ENCODE peak calls at places on chromosome 16, in five cellular contexts. D is uterus, F is fibroblast of villous mesenchyme, B is GM23338, W is astrocyte of the spinal cord. Q is an unnamed sample.

GRCh38 chr16:84234656-84235285 is 5.0 kb downstream of the KCNG4 start:
- DNase-seq in W (peak; percentile 6), F (peak; percentile 3), B (no peak), D (peak; percentile 50), Q (no peak)

GRCh38 chr16:1610841-1611653 is 825 bp downstream of the IFT140 start:
- DNase-seq in B (no peak), F (peak; percentile 71), D (no peak), W (no peak), Q (no peak)

GRCh38 chr16:4660454-4661007 is 32.8 kb upstream of the NUDT16L1 start:
- DNase-seq in B (no peak), W (peak; percentile 68), D (peak; percentile 78), F (peak; percentile 39), Q (peak; percentile 66)

GRCh38 chr16:4521971-4522623 is 16.5 kb downstream of the CDIP1 start:
- DNase-seq in W (peak; percentile 53), D (no peak), B (peak; percentile 68), F (peak; percentile 43), Q (peak; percentile 58)

GRCh38 chr16:24538756-24539294 is 541 bp upstream of the RBBP6 start:
- DNase-seq in F (no peak), B (no peak), W (no peak), D (no peak), Q (no peak)

GRCh38 chr16:31221357-31222160 is 4.6 kb upstream of the PYDC1 start:
- DNase-seq in F (no peak), D (no peak), B (no peak), W (no peak), Q (no peak)

GRCh38 chr16:25553711-25554436 is 137.9 kb upstream of the HS3ST4 start:
- DNase-seq in B (no peak), W (no peak), F (peak; percentile 11), D (no peak), Q (peak; percentile 33)

GRCh38 chr16:69930117-69930776 is 20.9 kb upstream of the CLEC18A start:
- DNase-seq in W (peak; percentile 49), D (peak; percentile 71), F (peak; percentile 69), B (peak; percentile 90), Q (peak; percentile 79)

GRCh38 chr16:53369921-53370320 is 64.3 kb upstream of the RBL2 start:
- DNase-seq in B (no peak), F (peak; percentile 91), W (no peak), D (no peak), Q (no peak)

GRCh38 chr16:57360321-57360935 is 1.8 kb downstream of the CCL22 start:
- DNase-seq in B (no peak), W (no peak), D (no peak), F (no peak), Q (no peak)

GRCh38 chr16:75494696-75495601 is at the start of gene CHST6:
- DNase-seq in B (peak; percentile 91), W (peak; percentile 22), F (no peak), D (no peak), Q (peak; percentile 41)

GRCh38 chr16:24858219-24859041 is 12.7 kb downstream of the SLC5A11 start:
- DNase-seq in D (no peak), F (peak; percentile 61), W (peak; percentile 49), B (peak; percentile 84), Q (peak; percentile 87)

GRCh38 chr16:67429053-67429798 is 1.7 kb upstream of the HSD11B2 start:
- DNase-seq in F (no peak), D (no peak), W (no peak), B (no peak), Q (no peak)

GRCh38 chr16:31461921-31462804 is 2.9 kb downstream of the ARMC5 start:
- DNase-seq in W (no peak), B (no peak), D (peak; percentile 18), F (no peak), Q (no peak)

GRCh38 chr16:28845173-28846079 is 722 bp downstream of the TUFM start:
- DNase-seq in B (peak; percentile 61), D (no peak), F (peak; percentile 17), W (peak; percentile 18), Q (peak; percentile 69)

GRCh38 chr16:19375561-19376158 is 42.0 kb upstream of the TMC5 start:
- DNase-seq in D (peak; percentile 21), F (peak; percentile 66), B (peak; percentile 67), W (peak; percentile 57), Q (peak; percentile 65)

GRCh38 chr16:10619271-10619849 is 39.0 kb upstream of the EMP2 start:
- DNase-seq in F (no peak), W (no peak), B (peak; percentile 81), D (no peak), Q (no peak)

GRCh38 chr16:48905632-48906031 is 295.7 kb upstream of the N4BP1 start:
- DNase-seq in B (no peak), F (no peak), W (no peak), D (no peak), Q (no peak)

GRCh38 chr16:12255919-12256665 is 279.6 kb downstream of the SNX29 start:
- DNase-seq in F (no peak), W (no peak), D (no peak), B (no peak), Q (no peak)

DNA sequence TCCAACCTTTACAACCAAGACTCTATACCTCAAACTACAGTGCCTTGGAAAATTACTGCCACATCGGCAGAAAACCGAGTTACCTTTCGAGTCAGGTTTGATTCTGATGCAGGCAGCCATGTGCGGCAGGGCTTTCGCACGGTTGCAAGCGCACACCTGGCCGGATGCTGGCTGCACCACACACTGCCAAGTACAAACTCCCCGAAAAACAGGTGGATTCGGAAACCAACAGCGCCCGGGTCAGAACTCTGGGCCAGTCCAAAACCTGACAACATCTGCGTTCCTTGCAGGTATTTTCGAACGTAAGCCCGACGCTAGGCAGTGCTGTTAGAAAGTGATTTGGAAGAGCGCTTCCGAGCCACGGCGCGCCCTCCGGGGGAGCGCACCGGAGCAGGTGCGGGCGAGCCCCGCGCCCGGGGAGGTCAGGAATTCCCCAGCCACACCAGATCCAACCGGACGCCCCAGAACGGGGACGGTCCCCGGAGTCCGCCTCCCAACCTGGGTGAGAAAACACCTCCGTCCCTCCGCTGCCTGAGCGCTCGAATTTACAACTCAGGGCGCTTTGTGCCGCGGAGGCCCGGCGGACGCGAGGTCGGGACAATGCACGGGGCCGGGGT is 1.2 kb downstream of the USP7 start:
- DNase-seq in D (no peak), F (no peak), B (peak; percentile 69), W (no peak), Q (peak; percentile 68)
- TF ChIP-seq CTCF in D (no peak), F (no peak), B (no peak), W (no peak), Q (no peak)

GRCh38 chr16:14003119-14003570 is 68.0 kb upstream of the MRTFB start:
- DNase-seq in W (peak; percentile 41), B (peak; percentile 83), F (peak; percentile 68), D (peak; percentile 57), Q (peak; percentile 82)
- TF ChIP-seq CTCF in W (no peak), B (no peak), F (peak; percentile 5), D (peak; percentile 22), Q (no peak)

DNA sequence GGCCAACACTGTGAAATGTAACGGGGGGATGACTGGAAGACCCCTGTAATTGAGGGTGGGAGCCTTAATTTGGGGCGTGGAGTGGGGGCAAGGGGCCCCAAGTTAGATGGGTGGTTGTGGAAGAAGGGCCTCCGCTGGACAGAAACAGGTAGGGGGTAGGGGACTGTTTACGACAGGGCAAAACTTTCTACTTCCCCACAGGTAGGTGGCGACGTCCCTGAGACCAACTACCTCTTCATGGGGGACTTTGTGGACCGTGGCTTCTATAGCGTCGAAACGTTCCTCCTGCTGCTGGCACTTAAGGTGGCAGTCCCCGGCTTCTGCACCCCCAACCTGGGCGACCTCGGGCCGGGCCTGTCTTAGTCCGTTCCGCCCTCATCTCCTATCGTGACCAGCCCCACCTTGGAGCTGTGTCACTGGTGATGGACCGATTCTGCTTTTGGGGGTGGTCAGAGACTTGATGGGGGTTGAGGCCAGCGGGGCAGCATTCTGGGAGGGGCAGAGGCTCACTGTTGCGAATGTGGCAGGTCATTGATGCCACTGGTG is 6.8 kb downstream of the PPP4C start:
- DNase-seq in B (no peak), W (no peak), F (no peak), D (no peak), Q (no peak)
- TF ChIP-seq CTCF in B (peak; percentile 47), W (peak; percentile 14), F (no peak), D (no peak), Q (peak; percentile 22)

DNA sequence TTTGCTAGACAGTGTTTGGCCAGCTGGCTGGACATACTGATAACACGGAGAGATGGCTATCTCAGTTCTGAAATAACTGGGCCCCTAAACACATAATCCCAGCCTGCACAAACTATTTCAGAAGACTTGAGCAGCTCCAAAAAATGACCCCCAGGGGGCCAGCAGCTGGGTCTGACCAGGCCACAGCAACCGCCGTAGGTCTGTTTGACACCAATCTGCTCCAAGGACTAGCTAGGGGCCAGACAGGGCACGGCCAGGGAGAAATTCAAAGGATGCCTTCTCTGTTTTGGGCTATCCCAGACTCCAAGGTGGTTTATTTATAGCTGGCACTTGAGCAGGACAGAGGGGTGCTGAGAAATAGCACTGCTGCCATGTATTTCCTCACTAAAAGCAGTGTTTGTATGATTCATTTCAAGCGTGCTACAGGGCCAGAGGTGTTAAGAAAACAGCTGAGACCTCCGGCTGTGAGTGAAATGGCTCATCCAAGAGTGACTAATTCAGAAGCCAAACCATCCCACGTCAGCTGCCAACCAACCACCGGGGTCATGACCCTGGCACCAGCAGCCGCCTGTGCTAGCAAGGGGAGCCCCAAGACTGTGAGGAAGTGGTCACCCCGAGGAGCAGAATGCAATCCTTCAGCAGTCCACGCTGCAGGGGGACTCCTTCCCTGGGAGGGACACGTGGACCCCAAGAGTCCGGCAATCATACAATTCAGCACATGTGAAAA is 5.7 kb downstream of the GGA2 start:
- DNase-seq in D (peak; percentile 47), W (peak; percentile 96), B (peak; percentile 36), F (peak; percentile 91), Q (peak; percentile 67)
- TF ChIP-seq CTCF in D (no peak), W (peak; percentile 21), B (no peak), F (peak; percentile 15), Q (no peak)

GRCh38 chr16:16036359-16036792 is 87.0 kb downstream of the ABCC1 start:
- DNase-seq in W (no peak), F (no peak), B (no peak), D (no peak), Q (no peak)
- TF ChIP-seq CTCF in W (no peak), F (no peak), B (no peak), D (no peak), Q (no peak)

GRCh38 chr16:55030944-55031343 is 100.3 kb downstream of the IRX5 start:
- DNase-seq in B (no peak), W (no peak), D (no peak), F (no peak), Q (no peak)

GRCh38 chr16:55035037-55035436 is 104.4 kb downstream of the IRX5 start:
- DNase-seq in W (no peak), B (peak; percentile 90), F (no peak), D (no peak), Q (peak; percentile 61)

GRCh38 chr16:55031481-55031880 is 100.8 kb downstream of the IRX5 start:
- DNase-seq in W (no peak), B (no peak), F (no peak), D (no peak), Q (no peak)

GRCh38 chr16:55035956-55036355 is 105.3 kb downstream of the IRX5 start:
- DNase-seq in D (no peak), W (peak; percentile 22), F (no peak), B (no peak), Q (no peak)

GRCh38 chr16:55033225-55034156 is 102.8 kb downstream of the IRX5 start:
- DNase-seq in B (no peak), W (no peak), F (no peak), D (no peak), Q (no peak)
- TF ChIP-seq CTCF in B (no peak), W (no peak), F (no peak), D (no peak), Q (no peak)

Q was measured in hepatocyte.